ENCODE peak calls at places on chromosomes 3 and 15, in six cellular contexts. O is transverse colon, A is cardiac muscle cell, E is NB4, W is astrocyte, I is heart right ventricle. K is an unnamed sample.

GRCh38 chr3:108157275-108157674 is 64.9 kb downstream of the IFT57 start:
- DNase-seq in O (no peak), A (no peak), E (no peak), W (no peak), I (no peak), K (no peak)

GRCh38 chr15:39874890-39875549 is 45.0 kb downstream of the GPR176 start:
- DNase-seq in O (peak; percentile 35), A (peak; percentile 40), E (peak; percentile 52), W (no peak), I (no peak), K (no peak)

GRCh38 chr3:53651927-53652326 is 157.5 kb downstream of the CACNA1D start:
- DNase-seq in O (no peak), A (no peak), E (no peak), W (no peak), I (no peak), K (no peak)

GRCh38 chr3:185645596-185646381 is 59.7 kb downstream of the SENP2 start:
- DNase-seq in O (no peak), A (no peak), E (no peak), W (no peak), I (no peak), K (no peak)

GRCh38 chr3:3633761-3634160 is 165.5 kb upstream of the LRRN1 start:
- DNase-seq in O (no peak), A (no peak), E (no peak), W (peak; percentile 9), I (no peak), K (no peak)

GRCh38 chr3:23496165-23496564 is 293.0 kb downstream of the UBE2E2 start:
- DNase-seq in O (no peak), A (no peak), E (no peak), W (no peak), I (no peak), K (no peak)

GRCh38 chr15:40043927-40044716 is 5.1 kb upstream of the SRP14 start:
- DNase-seq in O (no peak), A (no peak), E (no peak), W (no peak), I (no peak), K (no peak)

GRCh38 chr3:129996073-129996472 is 21.6 kb downstream of the TRH start:
- DNase-seq in O (no peak), A (no peak), E (no peak), W (no peak), I (no peak), K (no peak)

GRCh38 chr15:63514533-63514943 is 10.1 kb downstream of the USP3 start:
- DNase-seq in O (no peak), A (no peak), E (peak; percentile 70), W (peak; percentile 71), I (no peak), K (no peak)

GRCh38 chr3:57029924-57030323 is 30.5 kb upstream of the SPATA12 start:
- DNase-seq in O (no peak), A (peak; percentile 59), E (no peak), W (no peak), I (no peak), K (no peak)

GRCh38 chr3:115861166-115861733 is 237.9 kb downstream of the GAP43 start:
- DNase-seq in O (no peak), A (no peak), E (no peak), W (no peak), I (no peak), K (no peak)

GRCh38 chr3:69505770-69506407 is 120.0 kb upstream of the FRMD4B start:
- DNase-seq in O (no peak), A (peak; percentile 13), E (no peak), W (no peak), I (no peak), K (peak; percentile 34)

GRCh38 chr3:29381595-29381994 is 100.7 kb downstream of the RBMS3 start:
- DNase-seq in O (no peak), A (no peak), E (no peak), W (peak; percentile 39), I (no peak), K (no peak)

GRCh38 chr3:123076496-123077418 is 9.9 kb downstream of the PDIA5 start:
- DNase-seq in O (peak; percentile 37), A (no peak), E (no peak), W (no peak), I (peak; percentile 65), K (peak; percentile 88)

GRCh38 chr3:188853896-188854295 is 317.9 kb upstream of the TPRG1 start:
- DNase-seq in O (no peak), A (no peak), E (no peak), W (peak; percentile 26), I (no peak), K (no peak)

GRCh38 chr3:9402410-9403228 is 5.2 kb downstream of the SETD5 start:
- DNase-seq in O (peak; percentile 74), A (peak; percentile 81), E (peak; percentile 44), W (no peak), I (no peak), K (peak; percentile 37)

GRCh38 chr3:113269661-113270060 is 58.3 kb downstream of the BOC start:
- DNase-seq in O (no peak), A (no peak), E (no peak), W (no peak), I (no peak), K (no peak)

GRCh38 chr3:75906555-75907112 is 121.3 kb upstream of the ZNF717 start:
- DNase-seq in O (no peak), A (peak; percentile 81), E (no peak), W (peak; percentile 22), I (no peak), K (peak; percentile 20)

GRCh38 chr15:57054351-57054750 is 135.9 kb downstream of the TCF12 start:
- DNase-seq in O (no peak), A (no peak), E (no peak), W (no peak), I (no peak), K (no peak)

GRCh38 chr3:168807426-168807825 is 711.7 kb upstream of the GOLIM4 start:
- DNase-seq in O (no peak), A (peak; percentile 11), E (no peak), W (no peak), I (no peak), K (no peak)

GRCh38 chr3:152964901-152965609 is 130.1 kb downstream of the P2RY1 start:
- DNase-seq in O (no peak), A (no peak), E (no peak), W (no peak), I (no peak), K (no peak)

GRCh38 chr3:14144423-14145075 is 19.7 kb downstream of the TMEM43 start:
- DNase-seq in O (peak; percentile 59), A (peak; percentile 56), E (peak; percentile 95), W (peak; percentile 99), I (peak; percentile 43), K (peak; percentile 81)

GRCh38 chr3:150421799-150422548 is 13.9 kb downstream of the TSC22D2 start:
- DNase-seq in O (no peak), A (no peak), E (no peak), W (peak; percentile 60), I (no peak), K (no peak)

GRCh38 chr3:117788499-117788898 is 1078.9 kb downstream of the TUSC7 start:
- DNase-seq in O (no peak), A (no peak), E (no peak), W (no peak), I (no peak), K (no peak)

GRCh38 chr3:47294392-47294791 is 11.6 kb downstream of the KLHL18 start:
- DNase-seq in O (no peak), A (no peak), E (no peak), W (no peak), I (no peak), K (no peak)

GRCh38 chr3:65751123-65751700 is 287.5 kb downstream of the MAGI1 start:
- DNase-seq in O (peak; percentile 33), A (peak; percentile 79), E (peak; percentile 16), W (no peak), I (peak; percentile 26), K (peak; percentile 62)

GRCh38 chr3:5122741-5123706 is 932 bp downstream of the ARL8B start:
- DNase-seq in O (peak; percentile 32), A (peak; percentile 66), E (peak; percentile 71), W (peak; percentile 75), I (no peak), K (no peak)

GRCh38 chr3:184015381-184016019 is 2.2 kb downstream of the ABCC5 start:
- DNase-seq in O (peak; percentile 60), A (peak; percentile 79), E (no peak), W (no peak), I (no peak), K (no peak)

GRCh38 chr3:123683755-123684154 is 98.9 kb upstream of the HACD2 start:
- DNase-seq in O (no peak), A (no peak), E (no peak), W (no peak), I (no peak), K (no peak)

GRCh38 chr3:152160350-152161011 is 108.2 kb upstream of the MBNL1 start:
- DNase-seq in O (no peak), A (no peak), E (no peak), W (no peak), I (no peak), K (no peak)

GRCh38 chr3:133663569-133664313 is 2.0 kb upstream of the TOPBP1 start:
- DNase-seq in O (no peak), A (peak; percentile 87), E (peak; percentile 76), W (peak; percentile 27), I (no peak), K (no peak)

GRCh38 chr15:49906976-49907375 is 212.1 kb downstream of the ATP8B4 start:
- DNase-seq in O (no peak), A (no peak), E (no peak), W (no peak), I (no peak), K (no peak)

GRCh38 chr3:107676469-107677309 is 153.9 kb downstream of the BBX start:
- DNase-seq in O (no peak), A (peak; percentile 43), E (peak; percentile 31), W (no peak), I (no peak), K (no peak)

GRCh38 chr3:170426240-170426797 is 7.7 kb downstream of the CLDN11 start:
- DNase-seq in O (no peak), A (no peak), E (no peak), W (peak; percentile 69), I (no peak), K (no peak)
- H3K4me3 ChIP-seq in O (no peak overlapping the region), A (no peak overlapping the region), E (no peak overlapping the region), W (no peak overlapping the region), I (no peak overlapping the region), K (no peak overlapping the region)

GRCh38 chr3:187207062-187207461 is 9.8 kb downstream of the RTP1 start:
- DNase-seq in O (no peak), A (no peak), E (no peak), W (no peak), I (no peak), K (no peak)
- H3K4me3 ChIP-seq in O (no peak overlapping the region), A (no peak overlapping the region), E (no peak overlapping the region), W (no peak overlapping the region), I (no peak overlapping the region), K (no peak overlapping the region)

DNA sequence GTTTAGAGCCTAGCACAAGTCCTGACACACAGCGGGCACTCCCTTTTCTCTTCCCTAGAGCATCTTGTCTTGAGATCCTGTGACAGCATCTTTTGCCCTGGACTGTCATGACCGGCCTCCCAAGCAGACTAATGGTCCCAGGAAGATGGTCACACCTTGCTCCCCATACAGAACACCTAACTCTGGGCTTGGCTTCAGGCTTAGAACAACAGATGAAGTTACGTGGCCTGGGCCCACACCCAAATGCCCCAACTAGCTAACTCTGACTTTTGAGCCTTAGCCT is 781 bp upstream of the IP6K1 start:
- DNase-seq in O (no peak), A (no peak), E (no peak), W (no peak), I (no peak), K (no peak)
- H3K4me3 ChIP-seq in O (no peak overlapping the region), A (no peak overlapping the region), E (peak overlapping the region; percentile 50), W (no peak overlapping the region), I (peak overlapping the region; percentile 99), K (no peak overlapping the region)

GRCh38 chr3:37909067-37909911 is 47.6 kb downstream of the CTDSPL start:
- DNase-seq in O (no peak), A (no peak), E (peak; percentile 26), W (no peak), I (no peak), K (no peak)
- H3K4me3 ChIP-seq in O (no peak overlapping the region), A (no peak overlapping the region), E (no peak overlapping the region), W (no peak overlapping the region), I (no peak overlapping the region), K (no peak overlapping the region)